ENCODE peak calls at places on chromosomes 2 and 18, in four cellular contexts. Y, J, I and C are unnamed samples. For H3K4me1, the result is how much of the 10 kb centered on the place peaks cover.

GRCh38 chr2:121944072-121944829 is 188.8 kb downstream of the TSN start:
- DNase-seq in Y (peak), I (no peak), J (no peak), C (no peak)

GRCh38 chr2:112793449-112793978 is 9.2 kb upstream of the IL1A start:
- DNase-seq in Y (peak), I (no peak), J (no peak), C (no peak)

GRCh38 chr2:19902272-19902730 is 518 bp upstream of the TTC32 start:
- DNase-seq in I (no peak), J (no peak), Y (no peak), C (no peak)

GRCh38 chr2:203510256-203510940 is 24.7 kb downstream of the RAPH1 start:
- DNase-seq in I (no peak), Y (no peak), J (no peak), C (peak)

GRCh38 chr2:227772197-227772661 is 26.5 kb downstream of the SCYGR8 start:
- DNase-seq in Y (no peak), I (no peak), J (peak), C (no peak)

GRCh38 chr2:79758042-79758441 is 245.2 kb downstream of the CTNNA2 start:
- DNase-seq in Y (no peak), J (no peak), I (no peak), C (no peak)

GRCh38 chr2:184472481-184472880 is 125.8 kb upstream of the ZNF804A start:
- DNase-seq in J (no peak), Y (no peak), I (no peak), C (peak)

GRCh38 chr18:57674891-57675290 is 53.3 kb upstream of the NARS1 start:
- DNase-seq in I (no peak), Y (no peak), J (no peak), C (no peak)

GRCh38 chr2:238507836-238508235 is 81.1 kb downstream of the ASB1 start:
- DNase-seq in I (no peak), Y (no peak), J (no peak), C (no peak)

GRCh38 chr2:238504181-238504711 is 77.5 kb downstream of the ASB1 start:
- DNase-seq in Y (no peak), I (no peak), J (peak), C (no peak)

GRCh38 chr2:238505119-238505891 is 78.6 kb downstream of the ASB1 start:
- DNase-seq in J (no peak), I (no peak), Y (peak), C (no peak)

GRCh38 chr2:238506669-238507068 is 79.9 kb downstream of the ASB1 start:
- DNase-seq in J (no peak), Y (no peak), I (no peak), C (no peak)

DNA sequence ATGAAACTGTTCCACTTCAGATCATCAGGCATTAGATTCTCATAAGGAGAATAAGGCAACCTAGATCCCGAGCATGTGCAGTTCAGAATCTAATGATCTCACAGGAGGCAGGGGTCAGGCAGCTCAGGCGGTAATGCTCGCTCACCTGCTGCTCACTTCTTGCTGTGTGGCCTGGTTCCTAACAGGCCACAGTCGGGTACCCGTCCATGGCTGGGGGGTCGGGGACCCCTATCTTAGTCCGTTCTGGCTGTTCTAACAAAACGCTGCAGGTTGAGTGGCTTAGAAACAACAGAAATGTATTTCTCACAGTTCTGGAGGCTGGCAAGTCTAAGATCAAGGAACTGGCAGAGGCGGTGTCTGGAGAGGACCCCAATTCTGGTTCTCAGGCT is 79.2 kb downstream of the ASB1 start:
- DNase-seq in I (no peak), J (no peak), Y (no peak), C (no peak)
- H2BK15ac ChIP-seq in I (no peak), J (no peak), Y (no peak), C (no peak)

DNA sequence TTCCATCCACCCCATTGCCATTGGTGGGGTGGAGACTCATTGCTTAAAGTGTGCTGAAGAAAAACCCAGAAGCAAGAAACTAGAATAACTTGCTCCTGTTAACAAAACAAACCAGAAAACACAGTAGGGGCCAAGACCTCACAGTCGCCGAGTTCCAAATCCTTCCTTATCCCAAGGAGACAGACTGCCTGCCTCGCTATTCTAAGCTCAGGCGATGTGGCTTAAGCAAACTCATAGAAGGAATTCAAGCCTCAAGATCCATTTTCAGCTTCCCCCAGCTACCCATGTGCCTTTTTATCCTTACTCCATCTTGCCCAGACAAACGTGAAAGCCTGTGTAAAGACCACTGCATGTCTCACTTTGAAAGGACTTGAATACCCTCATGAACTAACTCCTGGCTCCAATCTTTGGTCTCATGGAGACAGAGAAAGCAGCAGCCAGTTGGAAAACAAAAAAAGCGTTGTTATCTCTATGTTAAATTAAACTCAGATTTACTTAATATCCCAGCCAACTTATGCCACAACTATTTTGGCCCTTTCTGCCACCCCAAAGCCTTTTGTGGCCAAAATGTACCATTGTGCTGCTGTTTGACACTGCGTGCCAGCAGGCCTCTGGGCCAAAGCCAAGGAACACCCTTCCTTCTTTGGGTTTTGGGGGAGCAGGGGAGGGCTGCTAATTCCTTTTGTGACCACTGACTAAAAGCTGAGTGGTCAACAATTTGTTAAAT is 123.1 kb upstream of the FZD5 start:
- DNase-seq in I (no peak), Y (no peak), J (no peak), C (no peak)
- H2BK5ac ChIP-seq in I (no peak), Y (no peak), J (no peak), C (no peak)

DNA sequence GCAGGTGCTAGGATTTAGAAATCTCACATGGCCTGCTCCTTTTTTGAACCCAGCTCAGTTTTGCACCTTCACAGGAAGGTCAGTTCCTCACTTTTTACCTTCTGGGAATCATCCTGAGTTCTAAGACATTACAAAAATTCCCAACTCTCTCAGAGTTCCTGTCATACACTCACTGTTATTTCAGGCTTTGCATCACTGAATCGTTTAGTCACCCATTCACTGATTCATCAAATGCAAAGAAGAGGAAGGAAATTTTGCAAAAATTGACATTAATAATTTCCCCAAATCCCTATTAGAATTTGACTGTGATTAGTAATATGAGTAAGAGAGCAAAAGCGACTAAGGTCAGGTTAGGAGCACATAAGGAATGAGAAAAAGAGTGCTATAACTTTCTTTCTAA is 197.5 kb downstream of the PDE1A start:
- DNase-seq in Y (peak), J (no peak), I (no peak), C (no peak)
- H3K4me1 ChIP-seq in Y (under half), J (under half), I (under half), C (under half)

GRCh38 chr2:230678018-230678417 is 34.6 kb upstream of the CAB39 start:
- DNase-seq in Y (no peak), I (no peak), J (no peak), C (no peak)

GRCh38 chr2:230672836-230673235 is 39.8 kb upstream of the CAB39 start:
- DNase-seq in Y (no peak), J (no peak), I (no peak), C (no peak)

GRCh38 chr2:230677182-230677946 is 35.3 kb upstream of the CAB39 start:
- DNase-seq in J (no peak), Y (peak), I (no peak), C (no peak)

GRCh38 chr2:230674401-230674800 is 38.2 kb upstream of the CAB39 start:
- DNase-seq in Y (no peak), I (no peak), J (no peak), C (no peak)

GRCh38 chr2:230674930-230675672 is 37.5 kb upstream of the CAB39 start:
- DNase-seq in Y (no peak), J (no peak), I (no peak), C (no peak)
- H2BK15ac ChIP-seq in Y (peak), J (no peak), I (no peak), C (no peak)

DNA sequence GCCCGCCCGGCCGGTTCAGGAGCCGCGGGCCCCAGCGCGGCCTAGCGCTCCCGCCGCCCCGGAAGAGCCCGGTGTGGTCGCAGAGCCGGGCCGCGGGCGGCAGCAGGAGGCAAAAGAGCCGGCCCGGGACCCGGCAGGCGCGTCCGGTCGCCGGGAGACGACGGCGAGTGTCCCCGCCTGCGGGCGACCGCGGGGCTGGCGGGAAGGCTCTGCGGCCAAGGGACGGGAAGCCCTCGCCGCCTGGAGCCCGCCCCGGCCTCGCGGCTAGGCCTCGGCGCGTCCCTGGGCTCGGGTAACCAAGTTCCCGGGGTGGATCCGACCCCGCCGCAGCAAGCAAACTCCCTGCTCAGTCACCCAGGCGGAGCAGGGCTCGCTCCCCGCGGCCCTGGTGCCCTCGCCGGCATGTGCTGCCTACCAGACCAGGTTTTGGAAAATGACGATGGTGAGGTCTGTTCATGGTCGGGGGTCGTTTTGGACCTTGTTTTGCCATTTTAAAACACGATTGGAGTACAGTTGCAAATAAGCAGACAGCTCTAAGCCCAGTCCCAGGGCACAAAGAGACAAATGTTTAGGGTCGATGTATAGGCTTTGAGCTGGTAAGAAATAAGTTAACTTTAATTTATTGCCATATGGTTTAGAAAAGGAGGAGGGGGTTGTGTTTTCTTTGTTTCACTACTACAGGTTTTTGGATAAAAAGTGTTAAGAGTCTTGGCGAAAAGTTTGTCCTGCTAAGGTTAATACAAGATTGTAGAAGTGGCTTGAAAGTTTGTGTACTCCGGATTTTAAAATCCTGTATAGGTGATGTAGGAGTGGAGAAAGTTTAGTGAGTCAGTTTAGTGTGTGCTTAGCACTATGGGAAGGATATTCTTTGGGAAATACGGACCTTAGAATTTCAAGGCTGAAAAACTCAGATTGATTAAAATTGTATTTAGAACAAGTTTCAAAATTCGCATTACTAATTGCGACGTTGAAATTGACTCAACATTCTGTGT is 1.1 kb downstream of the KCMF1 start:
- DNase-seq in J (no peak), Y (peak), I (no peak), C (peak)
- H2BK5ac ChIP-seq in J (no peak), Y (peak), I (peak), C (peak)

DNA sequence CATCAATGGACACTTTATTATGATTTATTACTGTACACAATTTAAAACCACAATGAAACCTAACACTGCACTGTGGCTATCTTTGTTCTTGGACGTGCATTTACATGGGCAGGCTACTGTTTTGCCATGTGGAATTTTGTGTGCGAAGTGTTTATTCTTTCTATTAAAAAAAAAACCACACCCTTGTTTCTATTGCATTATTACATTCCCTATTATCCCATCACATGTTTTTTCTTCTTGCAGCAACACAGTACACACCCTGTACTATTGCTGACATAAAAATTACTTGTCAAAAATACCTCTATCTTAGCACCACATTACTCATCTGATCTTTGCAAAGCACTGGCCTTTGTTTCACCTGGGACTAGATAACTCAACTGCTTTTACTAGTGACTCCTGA is 1.5 kb downstream of the RNF152 start:
- DNase-seq in I (no peak), Y (no peak), J (no peak), C (no peak)
- H3K4me1 ChIP-seq in I (under half), Y (under half), J (under half), C (under half)

DNA sequence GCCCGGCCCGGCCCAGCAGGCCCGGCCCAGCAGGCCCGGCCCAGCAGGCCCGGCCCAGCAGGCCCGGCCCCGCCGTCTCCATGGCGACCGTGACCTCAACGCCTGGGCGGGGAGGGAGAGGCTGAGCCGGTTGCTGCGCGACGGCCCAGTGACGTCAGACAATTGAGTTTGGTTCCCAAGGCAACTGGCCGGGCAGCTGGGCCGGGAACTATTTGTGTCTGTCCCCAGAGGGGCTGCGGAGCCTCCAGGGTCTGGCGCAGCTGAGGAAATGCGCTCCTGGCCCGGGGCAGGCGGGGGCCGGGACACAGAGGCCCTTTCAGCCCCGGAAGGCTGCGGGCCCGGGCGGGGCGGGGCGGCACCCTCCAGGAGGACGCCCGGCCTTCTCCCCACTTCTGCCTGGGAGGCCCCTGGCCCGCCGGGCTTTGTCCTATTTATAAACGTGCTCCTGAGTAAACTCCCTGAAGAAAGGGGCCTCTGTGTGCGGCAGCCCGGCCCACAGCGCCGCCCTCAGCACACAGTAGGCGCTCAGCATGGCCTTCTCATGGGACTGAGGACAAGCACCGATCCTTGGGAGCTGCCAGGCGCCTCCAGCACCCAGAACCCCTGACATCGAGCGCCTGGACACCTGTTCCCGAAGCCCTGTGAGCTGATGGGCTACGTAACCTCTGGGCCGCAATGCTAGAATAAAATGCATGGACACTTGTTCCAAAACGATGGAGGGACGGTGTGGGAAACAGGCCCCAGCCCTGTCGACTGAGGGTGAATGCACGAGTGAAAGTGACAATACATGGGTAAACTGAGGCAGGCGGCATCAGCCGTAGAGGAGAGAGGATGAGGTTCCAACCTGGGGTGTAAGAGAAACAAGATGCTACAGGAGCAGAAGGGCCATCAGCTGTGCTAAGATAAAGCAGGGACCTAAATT is 12.3 kb downstream of the TEX44 start:
- DNase-seq in I (peak), Y (peak), J (peak), C (peak)
- H2BK15ac ChIP-seq in I (peak), Y (peak), J (peak), C (no peak)

DNA sequence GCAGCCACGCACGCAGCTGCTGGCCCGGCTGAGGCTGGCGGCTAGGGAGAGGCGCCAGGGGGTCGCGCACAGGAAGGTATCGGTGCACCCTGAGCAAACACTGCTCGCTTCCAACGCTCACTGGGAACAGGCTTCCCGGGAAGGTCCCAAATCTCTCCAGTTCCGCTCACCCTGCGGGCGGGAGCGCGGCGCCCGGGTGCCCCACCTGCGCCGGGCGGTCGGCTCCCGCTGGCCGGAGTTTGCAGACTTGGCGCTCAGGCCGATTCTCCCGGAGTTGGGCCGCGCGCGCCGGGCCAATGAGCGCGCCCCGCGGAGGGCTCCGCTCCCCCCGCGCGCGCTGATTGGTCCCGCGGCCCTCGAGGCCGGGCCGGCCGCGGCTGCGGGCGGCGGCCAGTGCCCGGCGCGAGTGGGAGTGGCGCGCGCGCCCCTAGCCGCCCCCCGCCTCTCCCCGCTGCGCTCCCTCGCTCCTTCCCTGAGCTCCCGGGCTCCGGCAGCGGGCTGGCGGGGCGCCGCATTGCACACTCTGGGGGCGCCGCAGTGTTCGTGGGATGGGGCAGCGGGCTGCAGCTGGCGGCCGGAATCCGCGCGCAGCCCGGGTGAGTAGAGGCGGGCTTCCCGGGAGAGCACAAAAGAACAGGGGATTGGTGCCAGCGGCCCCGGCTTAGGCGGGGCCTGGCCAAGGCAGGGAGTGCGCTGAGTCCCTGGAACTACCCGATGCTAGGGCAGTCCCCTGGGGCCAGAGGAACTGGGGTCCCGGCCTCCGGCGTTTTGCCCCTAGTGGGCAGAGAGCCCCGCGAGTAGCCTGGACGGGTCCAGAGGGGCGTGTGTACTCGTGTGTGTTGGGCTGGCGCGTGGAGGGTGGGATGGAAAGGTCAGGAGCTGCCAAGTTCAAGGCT is at the start of gene LYPD6:
- DNase-seq in J (peak), Y (peak), I (peak), C (peak)
- H2BK5ac ChIP-seq in J (no peak), Y (no peak), I (peak), C (no peak)

DNA sequence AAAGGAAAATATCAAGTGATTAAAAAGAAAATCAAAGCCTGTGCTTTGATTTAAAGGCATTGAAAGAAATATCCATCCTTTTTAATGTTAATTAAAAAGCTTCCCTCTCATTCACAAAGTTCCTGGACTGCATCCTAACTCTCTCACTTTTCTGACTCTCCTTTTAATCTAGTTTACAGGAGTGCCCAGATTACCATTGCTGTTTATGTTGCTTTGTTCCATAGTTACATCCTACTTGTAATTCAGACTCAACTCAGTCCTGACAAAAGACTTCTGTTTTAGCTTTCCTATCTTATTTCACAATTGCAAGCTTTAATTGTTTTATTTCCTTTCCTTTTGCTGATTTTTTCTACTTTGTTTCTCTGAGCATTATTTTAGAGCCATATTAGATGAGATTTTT is 160.7 kb upstream of the DTNA start:
- DNase-seq in I (no peak), Y (no peak), J (no peak), C (no peak)
- H3K4me1 ChIP-seq in I (under half), Y (under half), J (under half), C (under half)

DNA sequence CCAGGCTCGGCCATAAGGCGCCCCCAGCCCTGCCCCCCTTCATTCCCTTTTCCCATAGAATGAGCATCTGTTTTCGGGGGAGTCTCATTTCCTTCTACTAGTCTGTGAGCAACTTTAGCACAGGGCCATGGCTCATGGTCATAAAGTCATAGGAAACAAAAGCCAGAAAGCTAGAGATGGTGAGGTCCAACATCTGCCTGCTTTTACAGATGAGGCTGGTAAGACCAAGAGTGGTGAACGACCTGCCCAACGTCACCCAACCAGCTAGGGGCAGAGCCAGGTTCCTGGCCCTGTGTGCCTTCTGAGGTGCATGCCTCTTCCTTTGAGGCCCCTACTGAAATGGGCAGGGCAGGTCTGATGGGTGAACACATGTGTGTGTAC is 212.7 kb downstream of the DYSF start:
- DNase-seq in Y (no peak), J (peak), I (no peak), C (no peak)
- H2BK15ac ChIP-seq in Y (no peak), J (no peak), I (no peak), C (no peak)